ENCODE peak calls at places on chromosomes 6 and 20, in ten cellular contexts. I is uterus, S is HFF-Myc, P is chondrocyte, T is astrocyte of the spinal cord, X is foreskin keratinocyte, A is esophagus squamous epithelium, Q is neural crest cell, J is fibroblast of mammary gland, M is CD14-positive monocyte. K is an unnamed sample.

GRCh38 chr6:119495230-119495683 is 145.7 kb upstream of the MAN1A1 start:
- DNase-seq in S (no peak), M (no peak), Q (no peak), P (no peak), X (no peak), I (no peak), T (no peak), J (no peak), A (no peak), K (no peak)

GRCh38 chr6:147003186-147003585 is 201.0 kb upstream of the STXBP5 start:
- DNase-seq in T (no peak), P (no peak), A (no peak), Q (no peak), X (no peak), S (no peak), M (no peak), I (no peak), J (peak), K (no peak)

GRCh38 chr6:81075974-81076373 is 676.5 kb downstream of the TENT5A start:
- DNase-seq in J (peak), A (no peak), X (no peak), P (no peak), T (peak), M (no peak), Q (peak), I (no peak), S (no peak), K (no peak)

GRCh38 chr6:73369563-73369962 is at the start of gene OOEP:
- DNase-seq in P (peak), A (no peak), I (no peak), Q (no peak), S (no peak), X (no peak), T (no peak), M (no peak), J (no peak), K (no peak)

GRCh38 chr6:21024621-21025020 is 490.4 kb downstream of the CDKAL1 start:
- DNase-seq in P (no peak), A (no peak), S (no peak), X (no peak), I (no peak), M (no peak), J (no peak), T (no peak), Q (no peak), K (no peak)

GRCh38 chr6:82185948-82186347 is 61.6 kb downstream of the IBTK start:
- DNase-seq in S (no peak), I (no peak), A (no peak), P (no peak), X (no peak), Q (no peak), T (peak), J (peak), M (no peak), K (no peak)

GRCh38 chr6:81451787-81452186 is 300.7 kb downstream of the TENT5A start:
- DNase-seq in T (peak), I (no peak), J (peak), X (peak), Q (no peak), A (no peak), P (no peak), S (peak), M (no peak), K (no peak)

GRCh38 chr6:143941852-143942627 is 66.0 kb downstream of the PLAGL1 start:
- DNase-seq in M (no peak), I (peak), J (peak), T (peak), S (peak), A (no peak), X (peak), Q (peak), P (no peak), K (no peak)

GRCh38 chr6:35486005-35486925 is 10.6 kb downstream of the TEAD3 start:
- DNase-seq in X (peak), S (no peak), P (no peak), Q (no peak), A (no peak), I (peak), M (no peak), T (no peak), J (no peak), K (peak)

GRCh38 chr6:36095497-36096391 is 34.6 kb upstream of the MAPK13 start:
- DNase-seq in J (no peak), Q (no peak), T (no peak), X (no peak), A (no peak), P (no peak), S (no peak), M (no peak), I (no peak), K (no peak)

GRCh38 chr6:151179321-151179720 is 60.4 kb upstream of the AKAP12 start:
- DNase-seq in T (peak), Q (no peak), A (no peak), X (peak), I (no peak), M (no peak), S (peak), J (peak), P (no peak), K (no peak)

GRCh38 chr6:61649845-61650244 is 636.2 kb downstream of the KHDRBS2 start:
- DNase-seq in I (no peak), J (no peak), A (no peak), P (no peak), Q (no peak), S (no peak), T (no peak), M (no peak), X (no peak), K (no peak)

GRCh38 chr6:119627908-119628669 is 278.5 kb upstream of the MAN1A1 start:
- DNase-seq in P (no peak), S (no peak), T (peak), X (peak), A (no peak), J (peak), M (no peak), Q (no peak), I (no peak), K (no peak)

GRCh38 chr20:24966317-24967012 is 17.4 kb downstream of the CST7 start:
- DNase-seq in T (no peak), Q (no peak), A (no peak), I (no peak), P (no peak), J (no peak), S (no peak), X (no peak), M (no peak), K (peak)

GRCh38 chr20:43383026-43383795 is 74.5 kb upstream of the SRSF6 start:
- DNase-seq in X (no peak), J (peak), M (no peak), Q (no peak), T (no peak), A (no peak), P (no peak), S (no peak), I (no peak), K (no peak)

GRCh38 chr20:48815537-48815936 is 12.3 kb downstream of the PREX1 start:
- DNase-seq in J (no peak), T (no peak), P (no peak), Q (no peak), S (no peak), I (no peak), A (no peak), X (no peak), M (no peak), K (no peak)

GRCh38 chr6:84027340-84028183 is 6.0 kb upstream of the MRAP2 start:
- DNase-seq in X (peak), J (peak), T (peak), M (no peak), P (no peak), S (peak), I (no peak), A (no peak), Q (no peak), K (no peak)

GRCh38 chr6:158865769-158866168 is 46.6 kb upstream of the EZR start:
- DNase-seq in Q (no peak), S (no peak), A (no peak), I (no peak), X (no peak), P (no peak), J (no peak), T (no peak), M (no peak), K (no peak)

GRCh38 chr6:169165561-169166300 is 87.9 kb downstream of the THBS2 start:
- DNase-seq in Q (no peak), M (no peak), S (no peak), A (no peak), X (no peak), P (no peak), J (peak), T (peak), I (no peak), K (no peak)

GRCh38 chr6:27531772-27532459 is 59.0 kb upstream of the ZNF184 start:
- DNase-seq in A (no peak), I (no peak), Q (no peak), X (peak), S (no peak), M (no peak), J (no peak), T (no peak), P (no peak), K (no peak)

GRCh38 chr6:45199554-45199953 is 128.6 kb upstream of the RUNX2 start:
- DNase-seq in T (no peak), P (no peak), J (no peak), M (no peak), S (no peak), I (no peak), Q (no peak), X (no peak), A (no peak), K (no peak)

GRCh38 chr6:133919362-133919761 is 30.4 kb downstream of the TCF21 start:
- DNase-seq in A (no peak), T (no peak), J (no peak), P (no peak), X (no peak), Q (no peak), S (no peak), I (no peak), M (no peak), K (no peak)

DNA sequence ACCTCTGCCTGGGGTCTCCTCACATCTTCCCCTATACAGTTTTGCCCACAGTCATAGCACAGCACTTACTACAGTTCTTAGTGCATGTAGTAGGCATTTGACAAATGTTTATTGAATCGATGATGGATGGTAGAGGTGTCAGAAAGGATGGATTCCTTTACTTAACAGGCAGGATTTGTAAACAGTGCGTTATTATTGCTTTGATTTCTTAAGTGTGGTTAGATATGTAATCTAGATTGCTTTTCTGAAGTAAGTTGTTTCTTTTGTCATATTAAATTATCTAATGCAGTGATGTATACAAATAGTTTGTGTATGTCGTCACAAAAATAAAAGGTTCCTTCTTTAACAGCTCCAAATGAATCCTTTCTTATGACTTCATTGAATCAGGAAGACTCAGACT is 87.5 kb downstream of the HIVEP1 start:
- DNase-seq in P (no peak), M (no peak), X (no peak), T (no peak), J (no peak), I (no peak), A (no peak), Q (no peak), S (no peak), K (no peak)
- TF ChIP-seq CTCF in P (no peak), M (no peak), X (no peak), T (no peak), J (no peak), I (no peak), A (no peak), Q (no peak), S (no peak), K (no peak)

GRCh38 chr6:137165375-137166246 is 7.8 kb downstream of the IL22RA2 start:
- DNase-seq in P (no peak), A (no peak), T (no peak), X (no peak), S (no peak), Q (no peak), I (no peak), J (peak), M (no peak), K (no peak)
- TF ChIP-seq CTCF in P (peak), A (peak), T (no peak), X (peak), S (no peak), Q (no peak), I (no peak), J (peak), M (no peak), K (no peak)

GRCh38 chr20:36478137-36478905 is 63.0 kb upstream of the MYL9 start:
- DNase-seq in S (no peak), X (no peak), A (no peak), P (no peak), J (no peak), M (no peak), T (no peak), Q (no peak), I (no peak), K (no peak)
- TF ChIP-seq CTCF in S (no peak), X (peak), A (no peak), P (no peak), J (no peak), M (no peak), T (peak), Q (no peak), I (no peak), K (no peak)

DNA sequence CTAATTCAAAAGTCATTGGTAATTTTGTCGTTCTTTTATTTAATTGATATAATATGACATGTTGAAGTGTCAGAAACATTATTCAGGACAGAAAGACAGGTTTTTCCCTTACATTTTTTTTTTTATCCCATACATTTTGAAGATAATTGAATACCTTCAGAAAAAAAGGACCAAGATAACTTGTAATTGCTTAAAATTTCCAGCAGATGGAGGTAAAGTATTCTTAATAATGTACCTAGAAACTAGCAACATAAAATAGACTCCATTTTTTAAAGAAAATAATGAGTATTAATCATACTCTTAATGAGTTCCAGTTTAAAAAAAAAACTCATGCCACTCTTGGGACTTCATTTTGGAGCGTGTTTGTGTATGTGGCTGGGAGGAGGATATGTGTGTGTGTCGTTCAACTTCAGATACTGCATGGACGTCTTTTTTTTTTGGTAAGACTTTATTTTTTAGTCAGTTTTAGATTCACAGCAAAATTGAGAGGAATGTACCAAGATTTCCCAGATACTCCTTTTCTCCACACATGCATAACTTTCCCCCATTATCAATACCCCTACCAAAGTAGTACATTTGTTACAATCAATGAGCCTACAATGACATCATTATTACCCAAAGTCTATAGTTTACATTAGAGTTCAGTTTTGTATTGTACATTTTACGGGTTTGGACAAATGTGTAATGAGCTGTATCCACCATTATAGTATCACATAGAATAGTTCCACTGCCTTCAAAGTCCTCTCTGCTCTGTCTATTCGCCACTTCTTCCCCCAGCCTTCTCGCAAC is 79.4 kb downstream of the ROS1 start:
- DNase-seq in A (no peak), Q (no peak), S (no peak), T (peak), P (no peak), M (no peak), J (peak), I (no peak), X (no peak), K (no peak)
- TF ChIP-seq CTCF in A (no peak), Q (peak), S (no peak), T (no peak), P (peak), M (peak), J (peak), I (no peak), X (peak), K (no peak)

DNA sequence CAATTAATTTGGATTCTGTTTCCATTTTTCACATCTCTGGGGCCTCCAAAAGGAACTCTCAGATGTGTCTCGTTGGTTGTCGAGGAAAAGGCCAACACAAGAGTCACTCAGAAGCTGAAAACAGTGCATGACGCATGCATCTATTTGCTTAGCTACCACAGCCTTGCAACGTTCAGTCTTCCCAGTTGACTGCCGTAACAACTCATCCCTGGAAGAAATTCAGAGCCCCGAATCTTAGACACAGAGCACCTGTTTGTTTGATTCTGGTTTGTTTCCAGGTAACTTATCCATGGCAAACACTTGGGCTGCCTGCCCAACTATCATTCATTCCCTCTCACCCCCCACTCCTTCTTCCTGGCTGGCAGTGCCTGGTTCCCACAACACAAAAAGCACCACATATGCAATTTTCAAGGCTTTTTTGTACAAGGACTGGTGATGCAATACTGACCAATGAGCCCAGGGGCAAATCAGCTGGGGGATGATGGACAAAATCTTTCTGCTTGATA is 60.5 kb downstream of the ZMYND8 start:
- DNase-seq in I (no peak), T (peak), J (no peak), S (no peak), A (no peak), P (no peak), M (no peak), X (no peak), Q (no peak), K (peak)
- TF ChIP-seq CTCF in I (no peak), T (no peak), J (no peak), S (no peak), A (no peak), P (no peak), M (no peak), X (no peak), Q (no peak), K (no peak)

DNA sequence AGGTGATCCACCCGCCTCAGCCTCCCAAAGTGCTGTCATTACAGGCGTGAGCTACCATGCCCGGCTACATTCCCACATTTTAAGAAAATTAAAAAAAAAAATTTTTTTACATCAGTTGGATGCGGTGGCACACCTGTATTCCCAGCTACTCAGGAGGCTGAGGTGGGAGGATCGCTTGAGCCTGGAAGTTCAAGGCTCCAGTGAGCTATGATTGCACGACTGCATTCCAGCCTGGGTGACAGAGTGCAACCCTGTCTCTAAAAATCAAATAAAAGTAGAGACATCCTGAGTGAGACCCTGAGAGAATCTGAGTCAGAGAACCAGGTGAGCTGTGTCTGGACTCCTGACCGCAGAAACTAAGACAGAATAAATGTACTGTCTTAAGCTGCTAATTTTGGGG is 38.8 kb downstream of the PIM1 start:
- DNase-seq in A (no peak), M (no peak), J (no peak), X (no peak), S (no peak), T (no peak), I (no peak), Q (no peak), P (no peak), K (peak)
- TF ChIP-seq CTCF in A (no peak), M (no peak), J (no peak), X (no peak), S (no peak), T (no peak), I (no peak), Q (no peak), P (no peak), K (no peak)

GRCh38 chr6:104638841-104639290 is 220.9 kb downstream of the HACE1 start:
- DNase-seq in I (no peak), S (no peak), Q (no peak), M (no peak), A (no peak), P (no peak), T (no peak), J (peak), X (no peak), K (no peak)
- TF ChIP-seq CTCF in I (no peak), S (no peak), Q (no peak), M (no peak), A (no peak), P (no peak), T (no peak), J (no peak), X (no peak), K (no peak)

DNA sequence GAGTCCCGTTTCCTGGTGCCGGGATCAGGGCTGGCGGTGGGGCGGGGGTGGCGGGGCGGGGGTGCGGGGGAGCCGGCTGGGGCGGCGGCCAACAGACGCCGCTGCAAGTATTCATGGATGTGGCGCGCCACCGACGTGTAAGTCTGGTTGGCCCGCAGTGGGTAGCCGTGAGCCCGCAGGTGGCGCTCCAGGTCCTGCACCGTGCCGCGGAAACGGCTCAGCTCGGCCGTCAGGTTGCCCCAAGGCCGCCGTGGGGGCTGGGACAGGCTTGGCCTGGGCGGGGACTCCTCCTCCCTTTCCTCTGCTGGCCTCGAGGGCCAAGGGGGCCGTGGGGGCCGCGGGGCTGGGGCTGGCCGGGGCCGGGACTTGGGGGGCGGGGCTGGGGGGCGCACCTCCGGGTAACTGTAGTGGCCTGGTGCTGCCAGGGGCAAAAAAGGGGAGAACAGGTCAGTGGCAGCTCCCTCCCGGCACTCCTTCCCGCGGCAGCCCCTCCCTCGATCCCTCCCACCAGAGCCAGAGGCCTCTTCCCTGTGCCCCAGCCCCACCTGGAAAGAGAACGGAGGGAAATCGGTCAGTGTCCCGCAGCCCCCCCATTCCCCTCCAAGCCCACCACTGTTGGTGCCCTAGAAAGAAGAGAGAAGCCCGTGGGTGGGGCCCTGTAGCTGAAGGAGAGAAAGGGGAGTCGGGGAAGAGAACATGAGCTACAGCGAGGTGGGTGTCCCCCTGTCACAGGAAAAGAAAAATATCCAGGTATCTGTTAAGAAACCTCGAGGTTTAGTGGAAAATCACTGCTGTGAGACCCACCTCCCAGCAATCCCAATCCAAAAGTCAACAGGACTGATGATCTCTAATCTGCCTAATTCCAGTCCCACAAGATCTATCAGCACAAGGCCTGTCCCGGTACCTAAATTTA is 21.3 kb downstream of the TNXB start:
- DNase-seq in Q (peak), I (peak), P (no peak), S (no peak), J (peak), M (no peak), X (no peak), A (no peak), T (peak), K (no peak)
- TF ChIP-seq CTCF in Q (peak), I (peak), P (peak), S (peak), J (peak), M (peak), X (peak), A (peak), T (peak), K (no peak)

K was measured in lower leg skin.